ENCODE peak calls at places on chromosomes 7 and 10, in five cellular contexts. B, G, C, O and R are unnamed samples.

GRCh38 chr10:48455392-48456151 is 149.1 kb downstream of the MAPK8 start:
- DNase-seq in B (no peak), C (peak), O (no peak), G (no peak), R (no peak)

GRCh38 chr10:11049772-11050171 is 32.1 kb downstream of the CELF2 start:
- DNase-seq in O (no peak), G (no peak), B (no peak), C (no peak), R (no peak)

GRCh38 chr10:118333871-118334270 is 8.3 kb downstream of the FAM204A start:
- DNase-seq in B (no peak), G (no peak), C (no peak), O (no peak), R (no peak)

GRCh38 chr10:20737107-20737506 is 160.0 kb downstream of the NEBL start:
- DNase-seq in G (no peak), C (no peak), O (no peak), B (no peak), R (no peak)

GRCh38 chr10:3763035-3763456 is 22.0 kb downstream of the KLF6 start:
- DNase-seq in G (no peak), B (peak), O (no peak), C (no peak), R (no peak)

GRCh38 chr10:51010977-51011376 is 63.3 kb upstream of the PRKG1 start:
- DNase-seq in B (peak), C (no peak), O (peak), G (peak), R (peak)

GRCh38 chr7:134420509-134421125 is 38.3 kb downstream of the AKR1B1 start:
- DNase-seq in O (peak), C (peak), G (peak), B (peak), R (peak)

GRCh38 chr10:125029584-125030242 is 87.8 kb downstream of the ZRANB1 start:
- DNase-seq in C (no peak), O (no peak), B (peak), G (no peak), R (no peak)

GRCh38 chr10:87848998-87849397 is 14.3 kb downstream of the KLLN start:
- DNase-seq in C (no peak), B (no peak), O (no peak), G (no peak), R (no peak)

GRCh38 chr10:52283174-52283573 is 30.9 kb upstream of the DKK1 start:
- DNase-seq in O (no peak), G (no peak), B (no peak), C (no peak), R (no peak)

GRCh38 chr10:6918305-6918704 is 338.2 kb upstream of the PRKCQ start:
- DNase-seq in O (no peak), B (no peak), G (peak), C (no peak), R (peak)

GRCh38 chr7:90384433-90384832 is 18.8 kb upstream of the CLDN12 start:
- DNase-seq in B (peak), G (no peak), O (peak), C (no peak), R (no peak)

GRCh38 chr7:144738708-144739314 is 97.0 kb downstream of the TPK1 start:
- DNase-seq in C (no peak), O (peak), B (peak), G (peak), R (peak)

GRCh38 chr10:118615888-118616287 is 20.4 kb upstream of the PRLHR start:
- DNase-seq in G (no peak), B (no peak), O (no peak), C (no peak), R (no peak)

GRCh38 chr10:32941357-32941756 is 16.7 kb downstream of the ITGB1 start:
- DNase-seq in C (no peak), G (no peak), B (no peak), O (peak), R (no peak)

GRCh38 chr7:116715087-116715486 is 43.1 kb downstream of the MET start:
- DNase-seq in O (no peak), G (no peak), B (no peak), C (no peak), R (no peak)

DNA sequence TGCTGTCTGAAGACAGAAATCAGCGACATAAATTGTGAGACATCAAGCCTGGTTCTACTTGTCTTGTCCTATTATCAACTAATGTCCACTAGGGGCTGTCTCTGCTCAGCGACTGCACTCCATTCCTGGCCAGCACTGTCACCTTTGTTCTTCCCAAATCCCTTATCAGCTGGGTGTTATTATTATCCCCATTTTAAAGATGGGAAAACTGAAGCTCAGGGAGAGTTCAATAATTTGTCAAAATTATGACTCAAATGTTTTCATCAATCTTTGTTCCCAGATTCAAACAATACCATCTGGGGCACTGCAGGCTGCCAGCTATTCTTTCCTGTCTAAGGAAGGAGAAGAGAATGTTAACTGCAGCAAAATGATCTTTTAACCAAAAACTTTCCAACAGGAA is 431.6 kb upstream of the NFE2L3 start:
- DNase-seq in G (peak), O (no peak), C (no peak), B (no peak), R (peak)
- TF ChIP-seq CTCF in G (peak), O (peak), C (peak), B (no peak), R (no peak)

GRCh38 chr10:44517635-44518034 is 132.7 kb upstream of the CXCL12 start:
- DNase-seq in C (no peak), O (no peak), B (no peak), G (peak), R (no peak)
- TF ChIP-seq CTCF in C (no peak), O (no peak), B (peak), G (peak), R (peak)

GRCh38 chr10:89701238-89702120 is at the start of gene KIF20B:
- DNase-seq in C (peak), O (peak), B (peak), G (peak), R (peak)
- TF ChIP-seq CTCF in C (peak), O (peak), B (peak), G (peak), R (peak)

GRCh38 chr10:120336910-120337540 is 120.0 kb upstream of the PLPP4 start:
- DNase-seq in G (peak), C (peak), B (peak), O (peak), R (peak)
- TF ChIP-seq CTCF in G (peak), C (peak), B (peak), O (peak), R (peak)